ENCODE peak calls at places on chromosome 9, in six cellular contexts. R is CD8-positive, alpha-beta T cell; X is stomach; P is IMR-90; T is CD4-positive, CD25-positive, alpha-beta regulatory T cell; O is PC-3. K is an unnamed sample.

GRCh38 chr9:120480707-120481106 is 99.3 kb downstream of the CDK5RAP2 start:
- DNase-seq in R (no peak), O (no peak), T (no peak), X (no peak), P (no peak), K (no peak)

GRCh38 chr9:77597057-77597456 is 51.1 kb downstream of the GNA14 start:
- DNase-seq in T (no peak), R (no peak), O (no peak), P (no peak), X (no peak), K (no peak)

GRCh38 chr9:70496244-70496643 is 81.8 kb upstream of the KLF9 start:
- DNase-seq in X (no peak), O (no peak), R (no peak), P (no peak), T (no peak), K (no peak)

GRCh38 chr9:20117482-20117881 is 328.6 kb upstream of the SLC24A2 start:
- DNase-seq in R (no peak), X (no peak), P (no peak), T (no peak), O (no peak), K (no peak)

GRCh38 chr9:109101810-109102209 is 17.9 kb downstream of the TMEM245 start:
- DNase-seq in P (peak; percentile 84), T (no peak), R (no peak), X (no peak), O (peak; percentile 90), K (no peak)

GRCh38 chr9:33287087-33287490 is 3.2 kb upstream of the NFX1 start:
- DNase-seq in O (peak; percentile 76), X (peak; percentile 55), R (peak; percentile 56), P (peak; percentile 75), T (peak; percentile 28), K (no peak)

GRCh38 chr9:116564266-116564793 is 122.8 kb upstream of the TRIM32 start:
- DNase-seq in R (no peak), O (no peak), X (no peak), P (no peak), T (no peak), K (no peak)

GRCh38 chr9:95273369-95274051 is 44.0 kb downstream of the FANCC start:
- DNase-seq in X (no peak), P (no peak), R (no peak), T (no peak), O (no peak), K (no peak)

GRCh38 chr9:108478431-108478837 is 377.4 kb downstream of the ACTL7B start:
- DNase-seq in O (peak; percentile 85), R (no peak), X (no peak), P (peak; percentile 90), T (no peak), K (no peak)

GRCh38 chr9:131521822-131522221 is 9.2 kb downstream of the UCK1 start:
- DNase-seq in R (no peak), O (no peak), P (no peak), X (no peak), T (no peak), K (no peak)

GRCh38 chr9:37667706-37668672 is 17.2 kb downstream of the FRMPD1 start:
- DNase-seq in P (no peak), X (no peak), T (no peak), O (no peak), R (no peak), K (no peak)

GRCh38 chr9:89247431-89248370 is 63.3 kb upstream of the CKS2 start:
- DNase-seq in O (peak; percentile 53), T (no peak), X (no peak), P (peak; percentile 15), R (no peak), K (no peak)

GRCh38 chr9:15079989-15080388 is 169.8 kb upstream of the FREM1 start:
- DNase-seq in X (no peak), P (no peak), T (no peak), O (no peak), R (no peak), K (no peak)

GRCh38 chr9:123550797-123551196 is 194.8 kb downstream of the CRB2 start:
- DNase-seq in P (no peak), X (no peak), R (no peak), O (no peak), T (no peak), K (no peak)

GRCh38 chr9:89408628-89409101 is 89.2 kb downstream of the SEMA4D start:
- DNase-seq in R (peak; percentile 72), X (no peak), P (no peak), O (peak; percentile 7), T (peak; percentile 44), K (peak; percentile 53)

GRCh38 chr9:36637491-36638270 is 65.0 kb downstream of the MELK start:
- DNase-seq in T (no peak), O (no peak), R (no peak), X (no peak), P (no peak), K (no peak)

GRCh38 chr9:73011346-73011745 is 58.5 kb upstream of the ALDH1A1 start:
- DNase-seq in R (no peak), T (no peak), P (peak; percentile 1), X (no peak), O (no peak), K (no peak)

GRCh38 chr9:93814561-93814960 is 140.6 kb downstream of the BARX1 start:
- DNase-seq in X (no peak), R (no peak), P (no peak), O (no peak), T (no peak), K (no peak)

GRCh38 chr9:27192291-27192960 is 83.4 kb downstream of the TEK start:
- DNase-seq in O (no peak), X (no peak), R (no peak), P (peak; percentile 7), T (no peak), K (no peak)

GRCh38 chr9:113205449-113206247 is 15.4 kb downstream of the FKBP15 start:
- DNase-seq in R (no peak), X (no peak), P (no peak), O (no peak), T (no peak), K (no peak)

GRCh38 chr9:108708448-108708847 is 147.3 kb downstream of the ACTL7B start:
- DNase-seq in P (no peak), O (no peak), R (no peak), T (no peak), X (no peak), K (no peak)

GRCh38 chr9:83238871-83239624 is 176.1 kb upstream of the RASEF start:
- DNase-seq in X (no peak), T (no peak), P (no peak), O (no peak), R (no peak), K (no peak)

GRCh38 chr9:969310-969692 is 7.2 kb upstream of the DMRT3 start:
- DNase-seq in P (no peak), X (no peak), T (no peak), O (no peak), R (no peak), K (no peak)

GRCh38 chr9:35749515-35750255 is 598 bp downstream of the RGP1 start:
- DNase-seq in P (no peak), O (peak; percentile 19), T (peak; percentile 35), X (peak; percentile 62), R (peak; percentile 38), K (no peak)

GRCh38 chr9:121107041-121107440 is 32.3 kb downstream of the CNTRL start:
- DNase-seq in R (no peak), P (no peak), O (peak; percentile 27), X (no peak), T (no peak), K (no peak)

GRCh38 chr9:111542497-111543254 is 17.7 kb downstream of the ZNF483 start:
- DNase-seq in R (no peak), X (no peak), P (no peak), T (no peak), O (no peak), K (no peak)

GRCh38 chr9:111548623-111549022 is 23.6 kb downstream of the ZNF483 start:
- DNase-seq in P (no peak), O (no peak), X (no peak), T (no peak), R (no peak), K (no peak)
- H3K9me3 ChIP-seq in P (peaks cover 57% of the 10 kb centered on the region), O (peaks cover 60% of the 10 kb centered on the region), X (peaks cover 97% of the 10 kb centered on the region), T (peaks cover 91% of the 10 kb centered on the region), R (peaks cover 33% of the 10 kb centered on the region), K (peaks cover 34% of the 10 kb centered on the region)

GRCh38 chr9:101792475-101792874 is 54.0 kb upstream of the GRIN3A start:
- DNase-seq in O (no peak), P (no peak), R (no peak), T (no peak), X (no peak), K (no peak)
- H3K9me3 ChIP-seq in O (no peaks in the 10 kb centered on the region), P (peaks cover 4% of the 10 kb centered on the region), R (no peaks in the 10 kb centered on the region), T (no peaks in the 10 kb centered on the region), X (no peaks in the 10 kb centered on the region), K (no peaks in the 10 kb centered on the region)

GRCh38 chr9:78806492-78807160 is 509.7 kb downstream of the PSAT1 start:
- DNase-seq in R (no peak), P (peak; percentile 17), T (no peak), X (no peak), O (no peak), K (no peak)

GRCh38 chr9:78812665-78813064 is 515.7 kb downstream of the PSAT1 start:
- DNase-seq in X (no peak), T (no peak), P (no peak), O (no peak), R (no peak), K (no peak)

GRCh38 chr9:78811562-78812276 is 514.8 kb downstream of the PSAT1 start:
- DNase-seq in P (peak; percentile 61), R (no peak), O (peak; percentile 60), X (no peak), T (no peak), K (no peak)

GRCh38 chr9:78808087-78808486 is 511.2 kb downstream of the PSAT1 start:
- DNase-seq in R (no peak), T (no peak), X (no peak), O (no peak), P (no peak), K (no peak)

DNA sequence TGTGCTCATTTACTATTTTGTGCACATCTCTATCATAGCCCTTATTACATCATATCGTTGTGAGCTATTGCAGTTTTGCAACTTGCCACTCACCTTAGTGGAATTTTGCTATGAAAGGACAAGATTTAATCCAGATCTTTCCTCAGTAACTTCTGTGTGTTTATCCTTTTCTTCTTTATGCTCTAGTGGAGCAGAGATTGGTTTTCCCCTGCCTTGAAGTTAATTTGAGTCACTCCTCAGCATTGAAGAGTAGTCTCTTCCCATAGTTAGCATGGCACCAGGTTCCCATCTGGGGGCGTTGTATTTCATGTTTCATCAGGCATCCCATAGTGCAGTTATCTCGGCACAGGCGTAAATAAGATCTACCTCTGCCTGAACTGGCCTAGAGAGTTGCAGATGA is 510.4 kb downstream of the PSAT1 start:
- DNase-seq in X (no peak), O (no peak), P (no peak), T (no peak), R (no peak), K (no peak)
- H3K9me3 ChIP-seq in X (no peaks in the 10 kb centered on the region), O (no peaks in the 10 kb centered on the region), P (no peaks in the 10 kb centered on the region), T (no peaks in the 10 kb centered on the region), R (no peaks in the 10 kb centered on the region), K (no peaks in the 10 kb centered on the region)

GRCh38 chr9:5667391-5667790 is 38.5 kb downstream of the RIC1 start:
- DNase-seq in P (no peak), R (no peak), X (no peak), T (no peak), O (no peak), K (no peak)

GRCh38 chr9:5665059-5665458 is 36.2 kb downstream of the RIC1 start:
- DNase-seq in R (no peak), O (no peak), X (no peak), P (no peak), T (no peak), K (no peak)

GRCh38 chr9:5671711-5672353 is 42.9 kb downstream of the RIC1 start:
- DNase-seq in T (no peak), X (no peak), O (peak; percentile 19), P (no peak), R (peak; percentile 11), K (no peak)

GRCh38 chr9:5670079-5670478 is 41.2 kb downstream of the RIC1 start:
- DNase-seq in R (no peak), T (no peak), O (no peak), X (no peak), P (no peak), K (no peak)
- H3K9me3 ChIP-seq in R (no peaks in the 10 kb centered on the region), T (no peaks in the 10 kb centered on the region), O (no peaks in the 10 kb centered on the region), X (no peaks in the 10 kb centered on the region), P (peaks cover 3% of the 10 kb centered on the region), K (no peaks in the 10 kb centered on the region)

K was measured in T-helper 17 cell.